ENCODE peak calls at places on chromosomes 2 and 18, in seven cellular contexts. One of them, this sample, is unnamed. For H3K4me1, the result is how much of the 10 kb centered on the place peaks cover.

GRCh38 chr2:158192515-158193234 is 91.0 kb downstream of the UPP2 start:
- DNase-seq in A549: no peak
- DNase-seq in GM12878: no peak
- DNase-seq in adrenal gland: no peak
- DNase-seq in right lobe of liver: no peak
- DNase-seq in uterus: no peak
- DNase-seq in gastrocnemius medialis: no peak
- DNase-seq in this sample: no peak

GRCh38 chr2:240397924-240398611 is 37.4 kb upstream of the GPC1 start:
- DNase-seq in uterus: no peak
- DNase-seq in adrenal gland: no peak
- DNase-seq in gastrocnemius medialis: no peak
- DNase-seq in right lobe of liver: no peak
- DNase-seq in GM12878: no peak
- DNase-seq in A549: no peak
- DNase-seq in this sample: no peak

GRCh38 chr2:24493713-24494112 is 2.7 kb downstream of the NCOA1 start:
- DNase-seq in GM12878: no peak
- DNase-seq in right lobe of liver: no peak
- DNase-seq in uterus: no peak
- DNase-seq in adrenal gland: no peak
- DNase-seq in gastrocnemius medialis: no peak
- DNase-seq in A549: no peak
- DNase-seq in this sample: no peak

GRCh38 chr2:39164089-39164488 is 43.2 kb upstream of the SOS1 start:
- DNase-seq in GM12878: no peak
- DNase-seq in gastrocnemius medialis: no peak
- DNase-seq in uterus: no peak
- DNase-seq in right lobe of liver: no peak
- DNase-seq in adrenal gland: no peak
- DNase-seq in A549: no peak
- DNase-seq in this sample: no peak

GRCh38 chr2:221549143-221549542 is 23.0 kb downstream of the EPHA4 start:
- DNase-seq in right lobe of liver: no peak
- DNase-seq in A549: no peak
- DNase-seq in gastrocnemius medialis: no peak
- DNase-seq in GM12878: no peak
- DNase-seq in uterus: no peak
- DNase-seq in adrenal gland: no peak
- DNase-seq in this sample: no peak

GRCh38 chr2:146623771-146624170 is 1221.1 kb upstream of the ACVR2A start:
- DNase-seq in GM12878: no peak
- DNase-seq in A549: no peak
- DNase-seq in gastrocnemius medialis: no peak
- DNase-seq in adrenal gland: no peak
- DNase-seq in uterus: no peak
- DNase-seq in right lobe of liver: no peak
- DNase-seq in this sample: no peak

GRCh38 chr18:79608069-79608468 is 71.5 kb upstream of the CTDP1 start:
- DNase-seq in adrenal gland: no peak
- DNase-seq in gastrocnemius medialis: no peak
- DNase-seq in uterus: peak
- DNase-seq in A549: no peak
- DNase-seq in right lobe of liver: peak
- DNase-seq in GM12878: no peak
- DNase-seq in this sample: no peak

GRCh38 chr2:9311488-9311887 is 104.9 kb downstream of the ASAP2 start:
- DNase-seq in GM12878: no peak
- DNase-seq in adrenal gland: peak
- DNase-seq in uterus: peak
- DNase-seq in right lobe of liver: no peak
- DNase-seq in A549: no peak
- DNase-seq in gastrocnemius medialis: peak
- DNase-seq in this sample: no peak

GRCh38 chr2:190031971-190032623 is 30.4 kb downstream of the MSTN start:
- DNase-seq in GM12878: no peak
- DNase-seq in adrenal gland: no peak
- DNase-seq in right lobe of liver: no peak
- DNase-seq in A549: no peak
- DNase-seq in gastrocnemius medialis: no peak
- DNase-seq in uterus: no peak
- DNase-seq in this sample: no peak

GRCh38 chr18:48136544-48137353 is 206.3 kb upstream of the SMAD2 start:
- DNase-seq in uterus: no peak
- DNase-seq in right lobe of liver: peak
- DNase-seq in gastrocnemius medialis: no peak
- DNase-seq in adrenal gland: no peak
- DNase-seq in A549: no peak
- DNase-seq in GM12878: no peak
- DNase-seq in this sample: peak

GRCh38 chr18:44957440-44957839 is 276.8 kb downstream of the SETBP1 start:
- DNase-seq in gastrocnemius medialis: no peak
- DNase-seq in adrenal gland: no peak
- DNase-seq in right lobe of liver: no peak
- DNase-seq in GM12878: no peak
- DNase-seq in uterus: no peak
- DNase-seq in A549: no peak
- DNase-seq in this sample: no peak

GRCh38 chr2:127953849-127954248 is 68.1 kb upstream of the AMMECR1L start:
- DNase-seq in GM12878: no peak
- DNase-seq in A549: no peak
- DNase-seq in adrenal gland: no peak
- DNase-seq in gastrocnemius medialis: no peak
- DNase-seq in uterus: no peak
- DNase-seq in right lobe of liver: no peak
- DNase-seq in this sample: no peak

GRCh38 chr18:56532176-56532840 is 106.1 kb downstream of the TXNL1 start:
- DNase-seq in adrenal gland: no peak
- DNase-seq in A549: no peak
- DNase-seq in gastrocnemius medialis: no peak
- DNase-seq in uterus: no peak
- DNase-seq in right lobe of liver: no peak
- DNase-seq in GM12878: peak
- DNase-seq in this sample: no peak

GRCh38 chr18:68660355-68661183 is 54.3 kb downstream of the TMX3 start:
- DNase-seq in adrenal gland: no peak
- DNase-seq in uterus: no peak
- DNase-seq in right lobe of liver: no peak
- DNase-seq in GM12878: no peak
- DNase-seq in A549: peak
- DNase-seq in gastrocnemius medialis: no peak
- DNase-seq in this sample: no peak

GRCh38 chr2:10366601-10367270 is 64.0 kb downstream of the HPCAL1 start:
- DNase-seq in GM12878: no peak
- DNase-seq in gastrocnemius medialis: no peak
- DNase-seq in uterus: no peak
- DNase-seq in adrenal gland: no peak
- DNase-seq in right lobe of liver: no peak
- DNase-seq in A549: no peak
- DNase-seq in this sample: no peak

GRCh38 chr2:236250909-236251579 is 13.2 kb downstream of the ASB18 start:
- DNase-seq in GM12878: no peak
- DNase-seq in A549: no peak
- DNase-seq in right lobe of liver: no peak
- DNase-seq in gastrocnemius medialis: no peak
- DNase-seq in adrenal gland: no peak
- DNase-seq in uterus: no peak
- DNase-seq in this sample: no peak

GRCh38 chr18:3380384-3380961 is 69.5 kb upstream of the TGIF1 start:
- DNase-seq in gastrocnemius medialis: peak
- DNase-seq in uterus: no peak
- DNase-seq in GM12878: no peak
- DNase-seq in right lobe of liver: no peak
- DNase-seq in A549: peak
- DNase-seq in adrenal gland: no peak
- DNase-seq in this sample: no peak

GRCh38 chr2:107502463-107503079 is 324.1 kb upstream of the RGPD4 start:
- DNase-seq in adrenal gland: no peak
- DNase-seq in A549: no peak
- DNase-seq in right lobe of liver: no peak
- DNase-seq in uterus: no peak
- DNase-seq in GM12878: no peak
- DNase-seq in gastrocnemius medialis: no peak
- DNase-seq in this sample: no peak

GRCh38 chr2:60336442-60337141 is 216.9 kb downstream of the BCL11A start:
- DNase-seq in A549: no peak
- DNase-seq in uterus: no peak
- DNase-seq in gastrocnemius medialis: no peak
- DNase-seq in adrenal gland: no peak
- DNase-seq in right lobe of liver: no peak
- DNase-seq in GM12878: no peak
- DNase-seq in this sample: no peak

GRCh38 chr2:212915121-212915782 is 236.2 kb downstream of the IKZF2 start:
- DNase-seq in gastrocnemius medialis: no peak
- DNase-seq in A549: no peak
- DNase-seq in uterus: no peak
- DNase-seq in right lobe of liver: no peak
- DNase-seq in GM12878: no peak
- DNase-seq in adrenal gland: no peak
- DNase-seq in this sample: no peak

DNA sequence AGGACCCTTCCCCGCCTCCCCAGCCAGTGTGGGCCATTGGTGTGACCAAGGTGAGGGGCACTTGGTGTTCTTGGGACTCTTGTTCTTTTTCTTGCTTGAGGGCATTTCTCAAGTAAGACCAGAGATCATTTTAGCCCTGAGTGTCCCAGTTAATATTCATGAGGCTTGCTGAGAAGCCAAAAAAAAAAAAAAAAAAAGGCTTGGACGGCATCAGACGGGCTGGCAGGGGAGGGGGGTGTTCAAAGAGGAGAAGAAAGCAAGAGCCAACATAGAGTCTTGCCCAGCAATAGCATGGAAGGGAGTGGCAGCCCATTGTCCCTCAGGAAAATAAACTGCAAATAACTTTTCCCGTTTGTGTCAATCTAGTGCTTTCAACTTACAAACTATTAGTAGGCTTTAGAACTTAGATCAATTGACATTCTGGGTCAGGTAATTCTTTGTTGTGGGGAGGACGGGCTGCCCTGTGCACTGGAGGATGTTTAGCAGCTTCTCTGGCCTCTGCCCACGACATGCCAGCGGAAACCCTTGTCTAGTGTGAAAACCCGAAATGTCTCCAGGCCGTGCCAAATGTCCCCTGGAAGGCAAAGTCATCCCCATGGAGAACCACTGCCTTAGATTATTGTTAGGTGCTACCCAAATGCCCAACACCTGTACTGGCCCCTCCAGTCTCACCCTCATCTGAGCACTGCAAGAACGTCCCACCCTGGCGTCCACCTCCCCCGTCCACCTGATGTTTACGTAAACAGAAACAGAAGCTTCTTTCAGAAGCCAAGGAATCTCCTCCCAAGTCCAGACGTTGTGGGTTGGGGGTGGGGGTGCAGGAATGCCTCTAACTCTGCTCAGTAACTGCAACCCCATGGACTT is 163.4 kb downstream of the BCL2 start:
- DNase-seq in uterus: no peak
- DNase-seq in right lobe of liver: no peak
- DNase-seq in adrenal gland: no peak
- DNase-seq in GM12878: no peak
- DNase-seq in A549: no peak
- DNase-seq in gastrocnemius medialis: no peak
- DNase-seq in this sample: peak
- TF ChIP-seq POLR2A in uterus: no peak
- TF ChIP-seq POLR2A in right lobe of liver: no peak
- TF ChIP-seq POLR2A in adrenal gland: no peak
- TF ChIP-seq POLR2A in GM12878: peak
- TF ChIP-seq POLR2A in A549: no peak
- TF ChIP-seq POLR2A in gastrocnemius medialis: no peak
- TF ChIP-seq POLR2A in this sample: no peak

DNA sequence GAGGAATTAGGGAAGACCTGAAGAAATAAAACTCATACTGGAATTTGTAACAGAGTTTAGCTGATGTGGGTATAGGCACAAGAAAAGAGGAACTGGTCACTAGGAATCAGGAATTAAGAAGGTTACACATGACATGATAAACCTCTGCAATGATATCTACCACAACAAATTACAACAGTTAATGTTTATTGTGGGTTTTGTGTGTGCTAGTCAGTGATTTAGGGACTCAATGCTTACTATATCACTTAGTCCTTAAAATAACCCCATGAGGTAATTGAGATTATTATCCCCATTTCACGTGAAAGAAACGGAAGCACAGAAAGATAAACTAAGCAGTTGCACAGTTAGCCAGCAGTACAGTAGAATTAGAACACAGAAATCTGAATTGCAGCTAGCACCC is 415.8 kb upstream of the ZEB2 start:
- DNase-seq in uterus: no peak
- DNase-seq in gastrocnemius medialis: no peak
- DNase-seq in adrenal gland: no peak
- DNase-seq in right lobe of liver: no peak
- DNase-seq in GM12878: no peak
- DNase-seq in A549: no peak
- DNase-seq in this sample: no peak
- H3K4me1 ChIP-seq in uterus: under half
- H3K4me1 ChIP-seq in gastrocnemius medialis: under half
- H3K4me1 ChIP-seq in adrenal gland: under half
- H3K4me1 ChIP-seq in right lobe of liver: under half
- H3K4me1 ChIP-seq in GM12878: under half
- H3K4me1 ChIP-seq in A549: under half
- H3K4me1 ChIP-seq in this sample: under half

GRCh38 chr2:64865831-64866146 is 123.4 kb upstream of the SLC1A4 start:
- DNase-seq in gastrocnemius medialis: no peak
- DNase-seq in uterus: no peak
- DNase-seq in A549: no peak
- DNase-seq in right lobe of liver: no peak
- DNase-seq in adrenal gland: no peak
- DNase-seq in GM12878: no peak
- DNase-seq in this sample: no peak
- H3K4me3 ChIP-seq in gastrocnemius medialis: peak
- H3K4me3 ChIP-seq in uterus: no peak
- H3K4me3 ChIP-seq in A549: peak
- H3K4me3 ChIP-seq in right lobe of liver: no peak
- H3K4me3 ChIP-seq in adrenal gland: no peak
- H3K4me3 ChIP-seq in GM12878: peak
- H3K4me3 ChIP-seq in this sample: no peak

GRCh38 chr2:69296421-69296820 is 90.6 kb downstream of the GFPT1 start:
- DNase-seq in gastrocnemius medialis: no peak
- DNase-seq in GM12878: no peak
- DNase-seq in A549: no peak
- DNase-seq in adrenal gland: no peak
- DNase-seq in right lobe of liver: no peak
- DNase-seq in uterus: no peak
- DNase-seq in this sample: no peak

GRCh38 chr2:69297216-69297615 is 89.8 kb downstream of the GFPT1 start:
- DNase-seq in gastrocnemius medialis: no peak
- DNase-seq in A549: no peak
- DNase-seq in GM12878: no peak
- DNase-seq in adrenal gland: no peak
- DNase-seq in right lobe of liver: no peak
- DNase-seq in uterus: no peak
- DNase-seq in this sample: no peak

GRCh38 chr2:69291004-69291650 is 95.9 kb downstream of the GFPT1 start:
- DNase-seq in gastrocnemius medialis: no peak
- DNase-seq in adrenal gland: peak
- DNase-seq in A549: peak
- DNase-seq in GM12878: no peak
- DNase-seq in uterus: peak
- DNase-seq in right lobe of liver: no peak
- DNase-seq in this sample: no peak

GRCh38 chr2:69288429-69288828 is 98.6 kb downstream of the GFPT1 start:
- DNase-seq in right lobe of liver: no peak
- DNase-seq in A549: no peak
- DNase-seq in uterus: no peak
- DNase-seq in gastrocnemius medialis: no peak
- DNase-seq in adrenal gland: no peak
- DNase-seq in GM12878: no peak
- DNase-seq in this sample: no peak

GRCh38 chr2:69292326-69292725 is 94.7 kb downstream of the GFPT1 start:
- DNase-seq in uterus: no peak
- DNase-seq in A549: no peak
- DNase-seq in gastrocnemius medialis: no peak
- DNase-seq in right lobe of liver: no peak
- DNase-seq in GM12878: no peak
- DNase-seq in adrenal gland: no peak
- DNase-seq in this sample: no peak
- TF ChIP-seq POLR2A in uterus: no peak
- TF ChIP-seq POLR2A in A549: no peak
- TF ChIP-seq POLR2A in gastrocnemius medialis: no peak
- TF ChIP-seq POLR2A in right lobe of liver: no peak
- TF ChIP-seq POLR2A in GM12878: no peak
- TF ChIP-seq POLR2A in adrenal gland: no peak
- TF ChIP-seq POLR2A in this sample: no peak

This sample was measured in thyroid gland.